ENCODE peak calls at places on chromosomes 7 and 10, in four cellular contexts. G is CD8-positive, alpha-beta T cell; C is H7; Q is memory B cell. R is an unnamed sample.

GRCh38 chr7:17147409-17147808 is 151.0 kb upstream of the AHR start:
- DNase-seq in G (no peak), C (no peak), Q (no peak), R (peak; percentile 68)

GRCh38 chr7:12067156-12067831 is 143.8 kb upstream of the TMEM106B start:
- DNase-seq in G (peak; percentile 44), C (peak; percentile 28), Q (peak; percentile 52), R (no peak)

GRCh38 chr7:92303761-92304160 is 58.0 kb downstream of the ANKIB1 start:
- DNase-seq in G (no peak), C (no peak), Q (no peak), R (no peak)

GRCh38 chr7:80589561-80590083 is 48.8 kb upstream of the CD36 start:
- DNase-seq in G (no peak), C (no peak), Q (no peak), R (no peak)

GRCh38 chr10:76297787-76298281 is 866.4 kb downstream of the LRMDA start:
- DNase-seq in G (no peak), C (no peak), Q (no peak), R (no peak)

GRCh38 chr7:117619690-117620089 is 139.9 kb downstream of the CFTR start:
- DNase-seq in G (no peak), C (no peak), Q (no peak), R (no peak)

GRCh38 chr7:45181286-45181960 is 23.8 kb downstream of the RAMP3 start:
- DNase-seq in G (no peak), C (no peak), Q (no peak), R (peak; percentile 42)

GRCh38 chr10:133158756-133159610 is 1.0 kb upstream of the KNDC1 start:
- DNase-seq in G (no peak), C (peak; percentile 89), Q (no peak), R (peak; percentile 90)

GRCh38 chr7:133682364-133683181 is 429.7 kb downstream of the EXOC4 start:
- DNase-seq in G (no peak), C (no peak), Q (no peak), R (no peak)

GRCh38 chr10:49153971-49154370 is 20.1 kb upstream of the FAM170B start:
- DNase-seq in G (no peak), C (no peak), Q (no peak), R (no peak)

GRCh38 chr10:6729071-6729773 is 149.1 kb upstream of the PRKCQ start:
- DNase-seq in G (no peak), C (no peak), Q (no peak), R (no peak)

GRCh38 chr7:76073335-76073990 is 25.6 kb downstream of the MDH2 start:
- DNase-seq in G (no peak), C (peak; percentile 86), Q (no peak), R (no peak)

GRCh38 chr10:62916157-62916603 is 100.0 kb upstream of the EGR2 start:
- DNase-seq in G (no peak), C (no peak), Q (no peak), R (peak; percentile 89)

GRCh38 chr10:86355571-86356038 is 11.0 kb downstream of the GRID1 start:
- DNase-seq in G (no peak), C (no peak), Q (no peak), R (no peak)

GRCh38 chr7:44574286-44574872 is 671 bp upstream of the DDX56 start:
- DNase-seq in G (no peak), C (no peak), Q (no peak), R (no peak)

R was measured in osteoblast.